ENCODE peak calls at places on chromosome 15, in ten cellular contexts. S is esophagus squamous epithelium, A is body of pancreas, T is upper lobe of left lung, V is HCT116, B is heart left ventricle, X is endothelial cell of umbilical vein, L is K562, H is IMR-90, E is ovary. I is an unnamed sample.

GRCh38 chr15:74809951-74810350 is 2.7 kb upstream of the LMAN1L start:
- DNase-seq in S (no peak), A (no peak), T (no peak), V (no peak), B (no peak), X (no peak), L (no peak), H (peak), E (no peak), I (no peak)

GRCh38 chr15:40239671-40240618 is 1.1 kb downstream of the PAK6 start:
- DNase-seq in S (no peak), A (no peak), T (no peak), V (no peak), B (no peak), X (no peak), L (no peak), H (no peak), E (no peak), I (no peak)

GRCh38 chr15:88491158-88491557 is 23.6 kb downstream of the MRPS11 start:
- DNase-seq in S (no peak), A (no peak), T (no peak), V (no peak), B (no peak), X (no peak), L (no peak), H (no peak), E (no peak), I (no peak)

GRCh38 chr15:40695469-40695910 is 516 bp downstream of the RAD51 start:
- DNase-seq in S (no peak), A (no peak), T (no peak), V (no peak), B (no peak), X (peak), L (peak), H (peak), E (no peak), I (no peak)

GRCh38 chr15:94844533-94845390 is 613.4 kb downstream of the MCTP2 start:
- DNase-seq in S (no peak), A (peak), T (peak), V (no peak), B (peak), X (peak), L (peak), H (no peak), E (peak), I (no peak)

GRCh38 chr15:82414536-82415191 is 15.0 kb upstream of the GOLGA6L9 start:
- DNase-seq in S (no peak), A (peak), T (no peak), V (no peak), B (no peak), X (no peak), L (no peak), H (peak), E (no peak), I (no peak)

GRCh38 chr15:58357529-58358476 is 74.0 kb upstream of the LIPC start:
- DNase-seq in S (no peak), A (no peak), T (no peak), V (no peak), B (no peak), X (peak), L (no peak), H (peak), E (no peak), I (no peak)

GRCh38 chr15:68598171-68599152 is 19.7 kb downstream of the CORO2B start:
- DNase-seq in S (no peak), A (no peak), T (no peak), V (no peak), B (peak), X (no peak), L (no peak), H (no peak), E (peak), I (no peak)

GRCh38 chr15:28060005-28060404 is 39.1 kb downstream of the OCA2 start:
- DNase-seq in S (no peak), A (no peak), T (no peak), V (no peak), B (no peak), X (no peak), L (no peak), H (no peak), E (no peak), I (no peak)

GRCh38 chr15:97977734-97978133 is 17.2 kb downstream of the ARRDC4 start:
- DNase-seq in S (no peak), A (peak), T (no peak), V (no peak), B (no peak), X (no peak), L (peak), H (no peak), E (no peak), I (no peak)

GRCh38 chr15:58052334-58052733 is 13.2 kb downstream of the ALDH1A2 start:
- DNase-seq in S (no peak), A (no peak), T (no peak), V (no peak), B (no peak), X (no peak), L (no peak), H (no peak), E (no peak), I (no peak)

GRCh38 chr15:85764649-85765277 is 30.0 kb downstream of the KLHL25 start:
- DNase-seq in S (no peak), A (no peak), T (no peak), V (no peak), B (peak), X (no peak), L (no peak), H (peak), E (no peak), I (no peak)

GRCh38 chr15:66711260-66711659 is 9.2 kb downstream of the SMAD6 start:
- DNase-seq in S (no peak), A (no peak), T (no peak), V (no peak), B (no peak), X (no peak), L (no peak), H (no peak), E (no peak), I (no peak)

GRCh38 chr15:66708389-66708788 is 6.4 kb downstream of the SMAD6 start:
- DNase-seq in S (no peak), A (no peak), T (no peak), V (no peak), B (no peak), X (no peak), L (no peak), H (no peak), E (no peak), I (no peak)

GRCh38 chr15:66707310-66708160 is 5.5 kb downstream of the SMAD6 start:
- DNase-seq in S (no peak), A (peak), T (peak), V (no peak), B (peak), X (peak), L (no peak), H (peak), E (peak), I (no peak)

GRCh38 chr15:66711886-66712285 is 9.8 kb downstream of the SMAD6 start:
- DNase-seq in S (no peak), A (no peak), T (no peak), V (no peak), B (no peak), X (no peak), L (no peak), H (no peak), E (no peak), I (no peak)

DNA sequence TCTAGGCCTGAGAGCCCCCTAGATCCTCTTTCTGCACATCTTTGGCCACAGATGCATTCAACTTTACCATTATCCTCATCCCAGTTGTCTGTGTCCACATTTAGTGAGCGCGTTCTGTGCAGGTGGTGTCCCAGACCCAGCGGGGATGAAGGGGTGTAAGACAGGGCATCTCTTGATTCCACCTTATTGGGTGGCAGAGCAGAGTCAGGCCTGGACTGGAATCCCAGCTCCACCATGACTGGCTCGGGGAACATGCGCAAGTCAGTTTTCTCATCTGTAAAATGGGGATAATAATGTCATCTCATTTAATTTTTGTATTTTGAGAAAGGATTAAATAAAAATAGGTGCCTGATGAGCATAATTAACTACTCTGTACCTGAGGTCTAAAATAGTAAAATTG is 7.8 kb downstream of the SMAD6 start:
- DNase-seq in S (no peak), A (no peak), T (no peak), V (no peak), B (no peak), X (no peak), L (no peak), H (no peak), E (no peak), I (no peak)
- TF ChIP-seq POLR2A in S (no peak), A (no peak), T (no peak), V (no peak), B (no peak), X (no peak), L (no peak), H (no peak), E (no peak), I (no peak)

DNA sequence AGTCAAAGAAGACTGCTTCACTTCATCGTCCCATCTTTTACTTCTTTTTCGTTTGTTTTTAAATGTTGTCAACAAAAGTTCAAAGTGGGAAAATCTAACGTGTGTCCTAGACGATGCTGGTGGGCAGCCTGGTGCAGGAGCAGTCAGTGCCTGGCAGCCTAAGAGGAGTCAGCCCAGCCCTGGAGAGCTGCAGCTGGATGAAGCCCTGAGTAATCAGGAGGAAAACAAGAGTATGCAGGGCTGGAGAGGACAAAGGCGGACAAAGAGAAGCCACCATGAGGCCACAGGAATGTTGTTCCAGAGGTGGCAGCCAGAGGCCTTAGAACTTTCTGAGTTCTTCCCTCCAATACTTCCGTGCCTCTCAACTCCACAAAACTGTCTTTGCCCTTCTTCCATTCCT is 5.7 kb downstream of the ADAMTS17 start:
- DNase-seq in S (no peak), A (no peak), T (no peak), V (no peak), B (no peak), X (no peak), L (no peak), H (no peak), E (no peak), I (no peak)
- TF ChIP-seq POLR2A in S (no peak), A (no peak), T (no peak), V (no peak), B (no peak), X (no peak), L (no peak), H (no peak), E (no peak), I (no peak)

GRCh38 chr15:60392601-60392985 is 5.2 kb downstream of the ANXA2 start:
- DNase-seq in S (no peak), A (peak), T (no peak), V (peak), B (no peak), X (peak), L (peak), H (peak), E (no peak), I (no peak)

GRCh38 chr15:60391722-60392340 is 6.0 kb downstream of the ANXA2 start:
- DNase-seq in S (no peak), A (no peak), T (no peak), V (no peak), B (no peak), X (no peak), L (no peak), H (no peak), E (no peak), I (no peak)

GRCh38 chr15:60390931-60391501 is 6.8 kb downstream of the ANXA2 start:
- DNase-seq in S (peak), A (peak), T (peak), V (peak), B (peak), X (peak), L (peak), H (peak), E (peak), I (peak)

GRCh38 chr15:60395276-60396011 is 2.3 kb downstream of the ANXA2 start:
- DNase-seq in S (no peak), A (no peak), T (no peak), V (no peak), B (no peak), X (no peak), L (no peak), H (no peak), E (no peak), I (peak)

GRCh38 chr15:60392986-60393811 is 4.6 kb downstream of the ANXA2 start:
- DNase-seq in S (peak), A (peak), T (peak), V (peak), B (peak), X (peak), L (peak), H (peak), E (peak), I (peak)
- TF ChIP-seq POLR2A in S (no peak), A (peak), T (no peak), V (no peak), B (no peak), X (peak), L (no peak), H (peak), E (peak), I (no peak)

DNA sequence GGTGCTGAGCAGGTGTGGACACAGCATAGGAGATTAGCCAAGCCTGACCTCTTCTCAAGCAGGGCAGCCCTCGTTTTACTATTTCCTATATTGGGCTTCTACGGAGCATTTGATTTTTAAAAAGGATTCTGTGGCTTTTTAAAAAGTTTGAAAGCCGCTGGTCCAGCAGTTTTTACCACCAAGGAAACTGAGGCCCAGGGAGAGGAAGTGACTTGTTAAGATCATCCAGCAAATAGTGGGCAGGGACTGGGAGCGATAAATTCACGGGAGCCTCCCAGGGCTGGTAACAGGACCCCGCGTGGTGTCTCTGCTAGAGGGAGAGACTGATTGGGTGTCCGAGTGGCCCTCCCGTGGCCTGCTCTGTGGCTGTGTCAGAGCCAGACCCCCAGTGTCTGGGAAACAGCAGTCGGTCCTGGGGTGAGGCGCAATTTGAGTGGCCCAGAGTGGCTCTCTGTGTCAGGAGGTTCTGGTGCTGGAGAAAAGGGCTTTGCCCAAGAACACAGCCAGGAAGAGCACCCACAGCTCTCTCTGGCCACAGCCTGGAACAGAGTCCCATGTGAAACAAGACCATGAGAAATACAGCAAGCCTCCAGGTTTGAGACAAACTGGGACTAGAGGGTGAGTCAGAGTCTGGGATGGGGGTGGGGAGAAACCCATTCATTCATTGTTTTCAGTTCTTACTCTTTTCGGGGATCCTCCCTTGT is 4.2 kb downstream of the FURIN start:
- DNase-seq in S (no peak), A (peak), T (no peak), V (no peak), B (no peak), X (peak), L (peak), H (peak), E (no peak), I (peak)
- TF ChIP-seq POLR2A in S (no peak), A (peak), T (no peak), V (no peak), B (no peak), X (peak), L (peak), H (peak), E (no peak), I (no peak)

GRCh38 chr15:100373037-100373896 is 31.5 kb upstream of the ADAMTS17 start:
- DNase-seq in S (no peak), A (no peak), T (no peak), V (no peak), B (no peak), X (no peak), L (no peak), H (no peak), E (peak), I (no peak)
- TF ChIP-seq POLR2A in S (no peak), A (peak), T (no peak), V (no peak), B (no peak), X (no peak), L (no peak), H (no peak), E (no peak), I (no peak)

GRCh38 chr15:65792130-65792987 is at the start of gene DENND4A:
- DNase-seq in S (peak), A (peak), T (peak), V (peak), B (peak), X (peak), L (peak), H (peak), E (peak), I (peak)
- TF ChIP-seq POLR2A in S (peak), A (peak), T (peak), V (peak), B (no peak), X (peak), L (peak), H (peak), E (peak), I (peak)

GRCh38 chr15:52019394-52020252 is 604 bp downstream of the MAPK6 start:
- DNase-seq in S (peak), A (peak), T (peak), V (no peak), B (peak), X (peak), L (peak), H (peak), E (peak), I (peak)
- TF ChIP-seq POLR2A in S (no peak), A (peak), T (peak), V (no peak), B (no peak), X (peak), L (peak), H (peak), E (peak), I (peak)

DNA sequence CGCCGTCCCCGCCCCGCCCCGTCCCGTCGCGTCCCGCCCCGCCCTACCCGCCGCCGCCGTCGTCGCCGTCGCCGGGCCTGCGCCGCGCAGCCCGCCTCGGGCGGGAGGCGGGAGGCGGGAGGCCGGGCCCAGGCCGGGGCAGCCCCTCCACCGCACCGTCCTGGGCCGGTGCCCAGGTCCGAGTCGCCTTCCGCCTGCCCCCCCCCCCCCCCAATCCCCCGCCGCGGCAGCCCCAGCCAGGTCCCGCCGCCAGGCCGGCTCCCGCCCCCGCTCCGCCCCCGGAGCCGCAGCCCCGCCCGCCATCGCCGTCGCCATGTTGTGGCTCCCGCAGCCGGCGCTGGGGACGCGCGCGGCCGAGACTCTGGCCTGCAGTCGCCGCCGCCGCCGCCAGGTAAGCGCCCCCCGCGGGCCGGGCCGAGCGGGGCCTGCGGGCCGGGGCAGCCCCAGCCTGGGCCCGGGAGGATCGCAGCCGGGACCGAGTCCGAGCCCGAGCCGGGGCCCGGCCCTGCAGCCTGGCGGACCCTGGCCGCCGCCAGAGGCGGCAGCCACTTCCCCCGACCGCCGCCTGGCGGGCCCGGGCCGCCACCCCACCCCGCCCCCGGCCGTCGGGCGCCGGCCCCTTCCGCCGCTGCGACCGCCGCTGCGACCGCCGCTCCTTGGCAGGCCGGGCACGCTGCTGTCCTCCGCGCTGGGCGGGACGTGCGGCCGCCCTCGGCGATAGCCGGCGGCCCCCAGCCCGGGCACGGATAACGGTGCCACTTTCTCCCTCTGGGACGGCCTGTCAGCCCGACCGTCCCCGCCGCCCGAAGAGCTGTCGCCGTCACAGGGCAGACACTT is at the start of gene ZNF592:
- DNase-seq in S (no peak), A (peak), T (peak), V (no peak), B (peak), X (peak), L (peak), H (peak), E (peak), I (peak)
- TF ChIP-seq POLR2A in S (no peak), A (peak), T (no peak), V (peak), B (no peak), X (peak), L (no peak), H (no peak), E (peak), I (peak)

I was measured in NB4.